ENCODE peak calls at places on chromosomes 11 and 22, in ten cellular contexts. O is stimulated activated CD4-positive, alpha-beta T cell treated with anti-CD3 and anti-CD28 coated beads, Interleukin-4, amount 100 ng/mL, for 48 hours; V is EL; X is 8988T; I is activated CD4-positive, CD25-positive, alpha-beta regulatory T cell treated with anti-CD3 and anti-CD28 coated beads, Interleukin-2, amount 50 U/mL, for 16 hours; B is fibroblast of gingiva; L is effector memory CD4-positive, alpha-beta T cell; K is progenitor cell of endocrine pancreas; T is iris pigment epithelial cell; R is RPMI7951. S is an unnamed sample.

GRCh38 chr11:33636104-33636503 is 64.5 kb downstream of the C11orf91 start:
- DNase-seq in X (no peak), V (peak), T (peak), I (no peak), O (no peak), L (no peak), K (no peak), R (peak), B (peak), S (no peak)

GRCh38 chr11:114847599-114847998 is 169.3 kb downstream of the NXPE2 start:
- DNase-seq in B (no peak), X (no peak), V (no peak), R (no peak), I (no peak), O (no peak), L (no peak), K (no peak), T (no peak), S (peak)

GRCh38 chr22:31926969-31927368 is 17.4 kb upstream of the YWHAH start:
- DNase-seq in O (no peak), K (no peak), I (no peak), R (no peak), B (no peak), V (no peak), L (no peak), T (peak), X (no peak), S (no peak)

GRCh38 chr22:27851974-27852713 is 50.6 kb upstream of the MN1 start:
- DNase-seq in T (peak), L (no peak), I (no peak), R (no peak), B (no peak), K (no peak), V (no peak), X (no peak), O (no peak), S (no peak)

GRCh38 chr22:33539902-33540751 is 380.1 kb downstream of the LARGE1 start:
- DNase-seq in L (no peak), T (no peak), B (no peak), K (peak), O (no peak), V (no peak), R (no peak), X (no peak), I (no peak), S (no peak)

GRCh38 chr11:123111465-123111864 is 49.5 kb upstream of the HSPA8 start:
- DNase-seq in B (peak), T (peak), K (no peak), O (no peak), I (no peak), R (peak), X (peak), L (no peak), V (peak), S (peak)

GRCh38 chr22:30240541-30241417 is 5.8 kb downstream of the LIF start:
- DNase-seq in X (no peak), L (no peak), K (no peak), O (no peak), B (no peak), I (no peak), T (no peak), R (no peak), V (peak), S (no peak)

GRCh38 chr22:33018232-33018864 is 39.8 kb downstream of the SYN3 start:
- DNase-seq in R (peak), K (peak), T (peak), I (no peak), L (no peak), X (no peak), V (peak), O (peak), B (peak), S (peak)

GRCh38 chr11:82450996-82451395 is 282.7 kb downstream of the FAM181B start:
- DNase-seq in B (no peak), O (no peak), L (no peak), V (no peak), I (no peak), R (no peak), K (no peak), T (no peak), X (no peak), S (no peak)

GRCh38 chr11:3154001-3154599 is 11.0 kb downstream of the OSBPL5 start:
- DNase-seq in K (no peak), O (no peak), I (no peak), B (no peak), V (peak), X (no peak), T (no peak), L (no peak), R (no peak), S (no peak)

GRCh38 chr11:76568144-76568543 is 102.4 kb downstream of the LRRC32 start:
- DNase-seq in L (no peak), O (no peak), B (no peak), I (no peak), T (no peak), V (no peak), R (no peak), X (no peak), K (no peak), S (no peak)

GRCh38 chr11:70251583-70252285 is 18.8 kb upstream of the PPFIA1 start:
- DNase-seq in O (no peak), B (no peak), I (no peak), L (no peak), K (no peak), T (no peak), V (no peak), X (no peak), R (no peak), S (no peak)

GRCh38 chr11:63869686-63870085 is 30.8 kb downstream of the MARK2 start:
- DNase-seq in L (peak), X (no peak), O (no peak), B (no peak), R (no peak), K (no peak), V (no peak), I (no peak), T (no peak), S (no peak)

GRCh38 chr11:111819161-111820058 is 52.0 kb downstream of the ALG9 start:
- DNase-seq in T (peak), I (no peak), L (no peak), K (no peak), R (peak), O (no peak), B (peak), X (no peak), V (peak), S (no peak)

GRCh38 chr11:17197431-17197898 is 10.3 kb downstream of the PIK3C2A start:
- DNase-seq in R (peak), O (no peak), X (no peak), T (peak), I (no peak), B (no peak), V (peak), L (no peak), K (no peak), S (no peak)

GRCh38 chr11:65445101-65445603 is 22.6 kb downstream of the NEAT1 start:
- DNase-seq in K (no peak), O (no peak), L (no peak), B (peak), V (peak), R (no peak), T (peak), X (no peak), I (no peak), S (no peak)

GRCh38 chr11:69344570-69345145 is 50.7 kb downstream of the MYEOV start:
- DNase-seq in O (no peak), T (no peak), V (no peak), X (no peak), I (no peak), K (no peak), B (no peak), R (no peak), L (no peak), S (no peak)

GRCh38 chr11:85826096-85826855 is 15.3 kb upstream of the SYTL2 start:
- DNase-seq in L (no peak), R (peak), T (peak), V (peak), B (peak), I (no peak), O (no peak), X (peak), K (no peak), S (peak)

GRCh38 chr22:37254206-37254866 is 10.3 kb upstream of the RAC2 start:
- DNase-seq in O (no peak), B (no peak), K (no peak), L (no peak), I (no peak), R (peak), V (peak), T (peak), X (no peak), S (no peak)

GRCh38 chr22:29855611-29856181 is 17.6 kb upstream of the ASCC2 start:
- DNase-seq in L (no peak), I (no peak), O (no peak), K (no peak), T (no peak), R (no peak), V (no peak), X (no peak), B (no peak), S (no peak)

GRCh38 chr11:96013459-96014213 is 89.7 kb upstream of the MTMR2 start:
- DNase-seq in K (no peak), X (no peak), I (no peak), B (no peak), L (no peak), T (no peak), R (no peak), V (no peak), O (no peak), S (no peak)

GRCh38 chr11:75562836-75563484 is 907 bp downstream of the SERPINH1 start:
- DNase-seq in I (no peak), K (no peak), R (peak), X (peak), V (peak), O (no peak), T (peak), L (no peak), B (peak), S (peak)

GRCh38 chr22:20994128-20994901 is 7.6 kb downstream of the THAP7 start:
- DNase-seq in K (no peak), I (no peak), X (no peak), O (no peak), B (no peak), T (no peak), L (no peak), R (no peak), V (no peak), S (no peak)

GRCh38 chr22:49999063-49999900 is 13.3 kb downstream of the IL17REL start:
- DNase-seq in B (no peak), K (peak), L (no peak), T (no peak), X (peak), I (no peak), O (no peak), V (no peak), R (no peak), S (no peak)

GRCh38 chr11:126528075-126528474 is 172.6 kb downstream of the ST3GAL4 start:
- DNase-seq in L (no peak), I (no peak), B (no peak), K (no peak), R (no peak), T (no peak), O (no peak), V (no peak), X (no peak), S (no peak)

GRCh38 chr11:11534981-11535380 is 86.8 kb downstream of the GALNT18 start:
- DNase-seq in I (no peak), K (no peak), L (no peak), B (no peak), T (no peak), O (no peak), V (no peak), R (no peak), X (no peak), S (no peak)

GRCh38 chr11:1969036-1969435 is 21.9 kb downstream of the MRPL23 start:
- DNase-seq in R (no peak), T (no peak), B (no peak), O (no peak), X (no peak), V (no peak), K (no peak), L (no peak), I (no peak), S (no peak)

GRCh38 chr11:19676508-19677379 is 35.9 kb upstream of the NAV2 start:
- DNase-seq in K (no peak), O (no peak), L (no peak), R (peak), I (no peak), V (no peak), T (no peak), X (no peak), B (peak), S (peak)

GRCh38 chr11:7576671-7577225 is 62.9 kb downstream of the PPFIBP2 start:
- DNase-seq in O (no peak), T (no peak), V (peak), B (peak), I (no peak), R (peak), X (no peak), K (no peak), L (no peak), S (no peak)

GRCh38 chr11:6746086-6746618 is 25.6 kb downstream of the OR2AG2 start:
- DNase-seq in O (no peak), R (no peak), T (peak), X (no peak), B (no peak), K (no peak), L (peak), I (no peak), V (no peak), S (no peak)

GRCh38 chr11:75323609-75324008 is 27.9 kb downstream of the ARRB1 start:
- DNase-seq in I (no peak), K (no peak), L (no peak), X (no peak), O (no peak), R (no peak), V (no peak), T (no peak), B (no peak), S (peak)

GRCh38 chr11:73944901-73945300 is 5.9 kb upstream of the DNAJB13 start:
- DNase-seq in K (no peak), I (no peak), T (no peak), L (no peak), V (no peak), X (no peak), B (no peak), R (no peak), O (no peak), S (no peak)

GRCh38 chr22:36765943-36766450 is 9.9 kb downstream of the IFT27 start:
- DNase-seq in R (peak), K (no peak), I (no peak), X (no peak), B (peak), L (no peak), T (peak), O (no peak), V (peak), S (no peak)

GRCh38 chr11:27282141-27282590 is 80.8 kb downstream of the CCDC34 start:
- DNase-seq in X (no peak), V (peak), O (no peak), R (peak), T (peak), I (no peak), K (no peak), L (no peak), B (peak), S (no peak)

GRCh38 chr22:27853404-27853803 is 51.8 kb upstream of the MN1 start:
- DNase-seq in T (peak), L (no peak), X (no peak), R (no peak), V (no peak), O (no peak), B (peak), K (no peak), I (no peak), S (no peak)

GRCh38 chr11:111429066-111429506 is 50.0 kb upstream of the POU2AF1 start:
- DNase-seq in L (no peak), I (peak), T (peak), O (peak), K (no peak), B (peak), V (peak), X (no peak), R (peak), S (peak)

GRCh38 chr11:57191308-57191707 is 9.6 kb downstream of the LRRC55 start:
- DNase-seq in K (no peak), T (no peak), B (no peak), I (no peak), V (no peak), X (no peak), R (no peak), L (no peak), O (no peak), S (no peak)

GRCh38 chr11:9613830-9614762 is 40.6 kb downstream of the WEE1 start:
- DNase-seq in R (peak), X (peak), B (peak), L (peak), K (peak), I (peak), T (peak), V (peak), O (peak), S (peak)

GRCh38 chr22:37502342-37503182 is 16.4 kb upstream of the MFNG start:
- DNase-seq in I (no peak), X (no peak), O (no peak), K (no peak), R (no peak), T (no peak), B (no peak), L (no peak), V (no peak), S (no peak)

S was measured in NCI-H146.